ENCODE peak calls at places on chromosomes 11 and 22, in four cellular contexts. U is mammary epithelial cell, Q is choroid plexus epithelial cell, Y is left ventricle myocardium inferior. O is an unnamed sample.

GRCh38 chr22:25110846-25111578 is 88.6 kb upstream of the CRYBB3 start:
- DNase-seq in U (peak), Q (peak), Y (peak), O (peak)

GRCh38 chr11:76670475-76671235 is at the start of gene LRRC32:
- DNase-seq in U (no peak), Q (peak), Y (peak), O (no peak)

GRCh38 chr11:74844865-74845264 is 96.2 kb downstream of the RNF169 start:
- DNase-seq in U (no peak), Q (no peak), Y (no peak), O (no peak)

GRCh38 chr11:111403021-111403725 is 24.1 kb upstream of the POU2AF1 start:
- DNase-seq in U (no peak), Q (no peak), Y (no peak), O (no peak)

GRCh38 chr11:64369440-64370135 is 10.6 kb downstream of the RPS6KA4 start:
- DNase-seq in U (no peak), Q (no peak), Y (no peak), O (no peak)

GRCh38 chr11:76190376-76190775 is 15.9 kb downstream of the WNT11 start:
- DNase-seq in U (no peak), Q (no peak), Y (no peak), O (peak)

GRCh38 chr22:30832407-30832987 is 136.1 kb downstream of the MORC2 start:
- DNase-seq in U (no peak), Q (no peak), Y (no peak), O (no peak)

GRCh38 chr11:118789501-118790356 is 1.2 kb downstream of the DDX6 start:
- DNase-seq in U (peak), Q (peak), Y (no peak), O (peak)

GRCh38 chr11:114612686-114613085 is 17.1 kb upstream of the NXPE4 start:
- DNase-seq in U (no peak), Q (no peak), Y (no peak), O (no peak)

GRCh38 chr11:2233693-2234455 is 36.5 kb downstream of the ASCL2 start:
- DNase-seq in U (no peak), Q (no peak), Y (no peak), O (no peak)

GRCh38 chr11:37264783-37265182 is 666.7 kb upstream of the RAG2 start:
- DNase-seq in U (peak), Q (no peak), Y (no peak), O (no peak)

GRCh38 chr22:49825944-49826602 is 1.6 kb downstream of the BRD1 start:
- DNase-seq in U (peak), Q (peak), Y (no peak), O (peak)

GRCh38 chr22:20783844-20784723 is 10.2 kb downstream of the SERPIND1 start:
- DNase-seq in U (peak), Q (peak), Y (no peak), O (peak)

GRCh38 chr22:19756288-19757128 is 4.1 kb upstream of the TBX1 start:
- DNase-seq in U (peak), Q (peak), Y (no peak), O (peak)

GRCh38 chr11:61171907-61172306 is 10.7 kb upstream of the VPS37C start:
- DNase-seq in U (no peak), Q (no peak), Y (no peak), O (no peak)

GRCh38 chr22:36745301-36745995 is 30.5 kb downstream of the IFT27 start:
- DNase-seq in U (peak), Q (no peak), Y (no peak), O (no peak)

GRCh38 chr22:44703269-44703870 is 1.4 kb downstream of the PRR5 start:
- DNase-seq in U (no peak), Q (peak), Y (no peak), O (peak)

GRCh38 chr22:16783930-16784354 is 41.3 kb downstream of the XKR3 start:
- DNase-seq in U (no peak), Q (no peak), Y (no peak), O (no peak)

GRCh38 chr11:9535189-9535781 is 38.2 kb upstream of the WEE1 start:
- DNase-seq in U (peak), Q (peak), Y (peak), O (peak)

GRCh38 chr11:113697798-113698407 is 8.2 kb downstream of the TMPRSS5 start:
- DNase-seq in U (peak), Q (no peak), Y (no peak), O (no peak)

GRCh38 chr11:34819740-34820482 is 96.3 kb downstream of the APIP start:
- DNase-seq in U (no peak), Q (no peak), Y (no peak), O (peak)

GRCh38 chr11:36251716-36252307 is 37.4 kb downstream of the COMMD9 start:
- DNase-seq in U (no peak), Q (no peak), Y (no peak), O (no peak)

GRCh38 chr11:75492181-75492820 is 33.4 kb downstream of the GDPD5 start:
- DNase-seq in U (peak), Q (peak), Y (no peak), O (no peak)

GRCh38 chr11:132125855-132126841 is 755.7 kb downstream of the NTM start:
- DNase-seq in U (peak), Q (peak), Y (no peak), O (peak)

GRCh38 chr11:88103337-88104206 is 71.7 kb downstream of the RAB38 start:
- DNase-seq in U (peak), Q (peak), Y (no peak), O (peak)

GRCh38 chr22:46931414-46931813 is 169.0 kb downstream of the TBC1D22A start:
- DNase-seq in U (peak), Q (peak), Y (no peak), O (peak)

GRCh38 chr22:40385041-40385782 is 14.8 kb downstream of the SGSM3 start:
- DNase-seq in U (no peak), Q (no peak), Y (no peak), O (no peak)

GRCh38 chr11:60918941-60919275 is 5.0 kb downstream of the TMEM109 start:
- DNase-seq in U (peak), Q (peak), Y (no peak), O (peak)

GRCh38 chr11:123111465-123111864 is 49.5 kb upstream of the HSPA8 start:
- DNase-seq in U (peak), Q (peak), Y (no peak), O (peak)

GRCh38 chr11:107017433-107018227 is 646 bp downstream of the GUCY1A2 start:
- DNase-seq in U (no peak), Q (peak), Y (peak), O (peak)

GRCh38 chr11:118888398-118888797 is 4.7 kb downstream of the CXCR5 start:
- DNase-seq in U (no peak), Q (no peak), Y (no peak), O (no peak)

GRCh38 chr11:73787643-73788537 is at the start of gene MRPL48:
- DNase-seq in U (peak), Q (peak), Y (peak), O (peak)

GRCh38 chr22:41589260-41589600 is 410 bp downstream of the PMM1 start:
- DNase-seq in U (peak), Q (peak), Y (no peak), O (peak)

GRCh38 chr11:10590516-10590915 is 22.1 kb upstream of the LYVE1 start:
- DNase-seq in U (no peak), Q (peak), Y (no peak), O (peak)

GRCh38 chr22:36166518-36167220 is 6.1 kb upstream of the APOL3 start:
- DNase-seq in U (no peak), Q (no peak), Y (no peak), O (no peak)

GRCh38 chr11:2832718-2833020 is 52.9 kb downstream of the CDKN1C start:
- DNase-seq in U (no peak), Q (no peak), Y (no peak), O (no peak)

GRCh38 chr22:21593406-21594232 is 26.1 kb downstream of the UBE2L3 start:
- DNase-seq in U (no peak), Q (no peak), Y (peak), O (no peak)

GRCh38 chr22:24185001-24185500 is 3.8 kb downstream of the SUSD2 start:
- DNase-seq in U (no peak), Q (no peak), Y (peak), O (no peak)

GRCh38 chr11:67010296-67010905 is 12.5 kb upstream of the SYT12 start:
- DNase-seq in U (no peak), Q (no peak), Y (no peak), O (no peak)
- TF ChIP-seq CTCF in U (no peak), Q (no peak), Y (no peak), O (no peak)

GRCh38 chr11:120306519-120307242 is 18.4 kb upstream of the TLCD5 start:
- DNase-seq in U (peak), Q (peak), Y (no peak), O (peak)
- TF ChIP-seq CTCF in U (peak), Q (peak), Y (peak), O (peak)

GRCh38 chr11:33257160-33257896 is at the start of gene HIPK3:
- DNase-seq in U (peak), Q (peak), Y (peak), O (peak)

GRCh38 chr11:33256808-33257159 is 397 bp upstream of the HIPK3 start:
- DNase-seq in U (no peak), Q (no peak), Y (no peak), O (no peak)

GRCh38 chr11:33259869-33260268 is 2.7 kb downstream of the HIPK3 start:
- DNase-seq in U (no peak), Q (no peak), Y (no peak), O (peak)

GRCh38 chr11:33257897-33258630 is 883 bp downstream of the HIPK3 start:
- DNase-seq in U (peak), Q (peak), Y (peak), O (peak)

GRCh38 chr11:33258631-33259184 is 1.5 kb downstream of the HIPK3 start:
- DNase-seq in U (peak), Q (peak), Y (no peak), O (no peak)
- TF ChIP-seq CTCF in U (no peak), Q (no peak), Y (no peak), O (no peak)

GRCh38 chr11:134835561-134835960 is 423.5 kb upstream of the B3GAT1 start:
- DNase-seq in U (no peak), Q (no peak), Y (no peak), O (no peak)
- TF ChIP-seq CTCF in U (no peak), Q (no peak), Y (no peak), O (no peak)

O was measured in fibroblast of villous mesenchyme.